ENCODE peak calls at places on chromosomes 7 and 10, in five cellular contexts. One of them, this sample, is unnamed. For H3K4me1, the result is how much of the 10 kb centered on the place peaks cover.

GRCh38 chr7:30172451-30172850 is 37.7 kb downstream of the MTURN start:
- DNase-seq in colonic mucosa: no peak
- DNase-seq in pancreas: no peak
- DNase-seq in H9: no peak
- DNase-seq in cardiac muscle cell: no peak
- DNase-seq in this sample: no peak

GRCh38 chr10:130739757-130740145 is 571.8 kb downstream of the TCERG1L start:
- DNase-seq in H9: no peak
- DNase-seq in colonic mucosa: no peak
- DNase-seq in cardiac muscle cell: no peak
- DNase-seq in pancreas: no peak
- DNase-seq in this sample: peak

GRCh38 chr7:49721441-49721840 is 52.0 kb upstream of the VWC2 start:
- DNase-seq in cardiac muscle cell: no peak
- DNase-seq in H9: no peak
- DNase-seq in colonic mucosa: peak
- DNase-seq in pancreas: no peak
- DNase-seq in this sample: no peak

GRCh38 chr10:132185601-132186487 is 904 bp upstream of the DPYSL4 start:
- DNase-seq in pancreas: peak
- DNase-seq in colonic mucosa: peak
- DNase-seq in H9: peak
- DNase-seq in cardiac muscle cell: peak
- DNase-seq in this sample: no peak

GRCh38 chr7:106730021-106730420 is 69.1 kb upstream of the CCDC71L start:
- DNase-seq in H9: no peak
- DNase-seq in cardiac muscle cell: no peak
- DNase-seq in colonic mucosa: no peak
- DNase-seq in pancreas: no peak
- DNase-seq in this sample: no peak

GRCh38 chr10:23405540-23405939 is 33.3 kb upstream of the OTUD1 start:
- DNase-seq in H9: no peak
- DNase-seq in cardiac muscle cell: peak
- DNase-seq in colonic mucosa: no peak
- DNase-seq in pancreas: no peak
- DNase-seq in this sample: peak

GRCh38 chr10:129808092-129808983 is 155.7 kb downstream of the EBF3 start:
- DNase-seq in H9: no peak
- DNase-seq in cardiac muscle cell: no peak
- DNase-seq in colonic mucosa: no peak
- DNase-seq in pancreas: no peak
- DNase-seq in this sample: no peak

GRCh38 chr10:75740541-75740940 is 309.1 kb downstream of the LRMDA start:
- DNase-seq in colonic mucosa: no peak
- DNase-seq in H9: no peak
- DNase-seq in pancreas: no peak
- DNase-seq in cardiac muscle cell: no peak
- DNase-seq in this sample: no peak

GRCh38 chr10:110077436-110078120 is 69.8 kb downstream of the ADD3 start:
- DNase-seq in pancreas: no peak
- DNase-seq in cardiac muscle cell: peak
- DNase-seq in colonic mucosa: no peak
- DNase-seq in H9: no peak
- DNase-seq in this sample: no peak

GRCh38 chr10:74177140-74177677 is 26.2 kb downstream of the ADK start:
- DNase-seq in cardiac muscle cell: peak
- DNase-seq in colonic mucosa: peak
- DNase-seq in pancreas: peak
- DNase-seq in H9: no peak
- DNase-seq in this sample: peak

GRCh38 chr7:21064698-21065648 is 278.3 kb upstream of the SP8 start:
- DNase-seq in H9: no peak
- DNase-seq in cardiac muscle cell: no peak
- DNase-seq in colonic mucosa: no peak
- DNase-seq in pancreas: no peak
- DNase-seq in this sample: no peak

GRCh38 chr10:108862691-108863350 is 1060.5 kb downstream of the XPNPEP1 start:
- DNase-seq in cardiac muscle cell: no peak
- DNase-seq in colonic mucosa: no peak
- DNase-seq in H9: no peak
- DNase-seq in pancreas: no peak
- DNase-seq in this sample: no peak

GRCh38 chr10:13743101-13743693 is 156.4 kb downstream of the PRPF18 start:
- DNase-seq in H9: no peak
- DNase-seq in colonic mucosa: no peak
- DNase-seq in cardiac muscle cell: peak
- DNase-seq in pancreas: no peak
- DNase-seq in this sample: no peak

GRCh38 chr7:122413339-122413738 is 108.8 kb upstream of the FEZF1 start:
- DNase-seq in pancreas: no peak
- DNase-seq in colonic mucosa: no peak
- DNase-seq in cardiac muscle cell: no peak
- DNase-seq in H9: no peak
- DNase-seq in this sample: no peak

GRCh38 chr7:139991267-139991666 is 71.5 kb downstream of the PARP12 start:
- DNase-seq in colonic mucosa: no peak
- DNase-seq in H9: no peak
- DNase-seq in pancreas: no peak
- DNase-seq in cardiac muscle cell: no peak
- DNase-seq in this sample: no peak

GRCh38 chr7:16670021-16670420 is 24.0 kb downstream of the BZW2 start:
- DNase-seq in cardiac muscle cell: peak
- DNase-seq in pancreas: no peak
- DNase-seq in colonic mucosa: no peak
- DNase-seq in H9: no peak
- DNase-seq in this sample: no peak

GRCh38 chr7:93044147-93044810 is 73.5 kb downstream of the SAMD9 start:
- DNase-seq in colonic mucosa: no peak
- DNase-seq in cardiac muscle cell: peak
- DNase-seq in pancreas: no peak
- DNase-seq in H9: peak
- DNase-seq in this sample: no peak

GRCh38 chr10:12501324-12501723 is 152.0 kb downstream of the CAMK1D start:
- DNase-seq in H9: no peak
- DNase-seq in pancreas: no peak
- DNase-seq in cardiac muscle cell: peak
- DNase-seq in colonic mucosa: peak
- DNase-seq in this sample: no peak

GRCh38 chr7:36039243-36039642 is 113.8 kb upstream of the EEPD1 start:
- DNase-seq in H9: no peak
- DNase-seq in pancreas: no peak
- DNase-seq in colonic mucosa: no peak
- DNase-seq in cardiac muscle cell: no peak
- DNase-seq in this sample: no peak

GRCh38 chr7:73766556-73767229 is 3.4 kb downstream of the CLDN3 start:
- DNase-seq in cardiac muscle cell: no peak
- DNase-seq in H9: no peak
- DNase-seq in colonic mucosa: no peak
- DNase-seq in pancreas: no peak
- DNase-seq in this sample: no peak

GRCh38 chr10:49678827-49679479 is 498 bp upstream of the C10orf53 start:
- DNase-seq in pancreas: no peak
- DNase-seq in cardiac muscle cell: no peak
- DNase-seq in colonic mucosa: no peak
- DNase-seq in H9: no peak
- DNase-seq in this sample: no peak

GRCh38 chr10:112823604-112824003 is 126.4 kb upstream of the TCF7L2 start:
- DNase-seq in H9: no peak
- DNase-seq in cardiac muscle cell: no peak
- DNase-seq in pancreas: no peak
- DNase-seq in colonic mucosa: no peak
- DNase-seq in this sample: no peak

GRCh38 chr10:97738616-97739015 is 1.7 kb downstream of the ZFYVE27 start:
- DNase-seq in H9: no peak
- DNase-seq in colonic mucosa: no peak
- DNase-seq in pancreas: no peak
- DNase-seq in cardiac muscle cell: no peak
- DNase-seq in this sample: no peak

GRCh38 chr7:5094641-5095040 is 49.0 kb downstream of the RBAK start:
- DNase-seq in colonic mucosa: no peak
- DNase-seq in cardiac muscle cell: no peak
- DNase-seq in pancreas: no peak
- DNase-seq in H9: no peak
- DNase-seq in this sample: no peak

GRCh38 chr10:29642996-29643395 is 8.2 kb upstream of the SVIL start:
- DNase-seq in pancreas: no peak
- DNase-seq in cardiac muscle cell: peak
- DNase-seq in H9: no peak
- DNase-seq in colonic mucosa: peak
- DNase-seq in this sample: no peak

GRCh38 chr10:118108194-118109026 is 61.7 kb upstream of the RAB11FIP2 start:
- DNase-seq in pancreas: no peak
- DNase-seq in H9: no peak
- DNase-seq in cardiac muscle cell: no peak
- DNase-seq in colonic mucosa: no peak
- DNase-seq in this sample: no peak

GRCh38 chr7:94698275-94698674 is 42.3 kb upstream of the SGCE start:
- DNase-seq in pancreas: no peak
- DNase-seq in cardiac muscle cell: peak
- DNase-seq in colonic mucosa: no peak
- DNase-seq in H9: no peak
- DNase-seq in this sample: no peak

GRCh38 chr7:99490878-99491277 is 9.2 kb downstream of the ZNF394 start:
- DNase-seq in cardiac muscle cell: no peak
- DNase-seq in colonic mucosa: no peak
- DNase-seq in H9: no peak
- DNase-seq in pancreas: no peak
- DNase-seq in this sample: no peak

GRCh38 chr7:99489235-99489634 is 10.8 kb downstream of the ZNF394 start:
- DNase-seq in pancreas: no peak
- DNase-seq in colonic mucosa: no peak
- DNase-seq in cardiac muscle cell: no peak
- DNase-seq in H9: no peak
- DNase-seq in this sample: no peak

DNA sequence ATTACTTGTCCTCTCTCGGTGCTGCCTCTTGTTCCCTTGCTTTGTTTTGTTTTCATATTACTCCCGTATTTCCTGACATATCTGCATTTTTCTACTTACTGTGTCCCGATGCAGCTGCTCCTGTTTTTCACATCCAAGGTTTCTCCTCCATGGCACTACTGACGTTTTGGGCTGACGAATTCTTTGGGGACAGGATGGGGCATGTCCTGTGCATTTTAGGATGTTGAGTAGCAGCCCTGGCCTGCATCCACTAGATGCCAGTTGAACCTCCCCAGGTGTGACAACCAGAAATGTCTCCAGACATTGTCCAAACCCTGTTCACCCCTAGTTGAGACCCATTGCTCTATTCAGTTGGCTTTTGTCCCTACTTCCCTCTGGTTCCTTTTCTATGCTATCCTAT is 12.4 kb downstream of the ZNF789 start:
- DNase-seq in pancreas: no peak
- DNase-seq in cardiac muscle cell: no peak
- DNase-seq in H9: no peak
- DNase-seq in colonic mucosa: no peak
- DNase-seq in this sample: no peak
- H3K27ac ChIP-seq in pancreas: no peak
- H3K27ac ChIP-seq in cardiac muscle cell: no peak
- H3K27ac ChIP-seq in H9: no peak
- H3K27ac ChIP-seq in colonic mucosa: no peak
- H3K27ac ChIP-seq in this sample: no peak

GRCh38 chr7:111954056-111954455 is 252.1 kb downstream of the DOCK4 start:
- DNase-seq in H9: no peak
- DNase-seq in cardiac muscle cell: no peak
- DNase-seq in colonic mucosa: no peak
- DNase-seq in pancreas: no peak
- DNase-seq in this sample: no peak
- TF ChIP-seq CTCF in H9: no peak
- TF ChIP-seq CTCF in cardiac muscle cell: no peak
- TF ChIP-seq CTCF in colonic mucosa: no peak
- TF ChIP-seq CTCF in pancreas: no peak
- TF ChIP-seq CTCF in this sample: no peak

DNA sequence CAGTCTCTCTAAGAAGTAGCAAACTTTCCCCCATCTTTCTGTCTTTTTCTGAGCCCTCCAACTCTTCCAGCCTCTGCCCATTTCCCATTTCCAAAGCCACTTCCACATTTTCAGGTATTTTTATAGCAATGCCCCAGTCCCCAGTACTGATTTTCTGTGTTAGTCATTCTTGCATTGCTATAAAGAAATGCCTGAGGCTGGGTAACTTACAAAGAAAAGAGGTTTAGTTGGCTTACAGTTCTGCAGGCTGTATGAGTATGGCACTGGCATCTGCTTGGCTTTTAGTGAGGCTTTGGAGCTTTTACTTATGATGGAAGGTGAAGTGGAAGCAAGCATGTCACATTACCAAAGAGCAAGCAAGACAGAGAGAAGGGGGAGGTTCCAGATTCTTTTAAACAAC is 17.2 kb downstream of the PLCE1 start:
- DNase-seq in pancreas: no peak
- DNase-seq in cardiac muscle cell: no peak
- DNase-seq in colonic mucosa: no peak
- DNase-seq in H9: no peak
- DNase-seq in this sample: no peak
- H3K4me1 ChIP-seq in pancreas: under half
- H3K4me1 ChIP-seq in cardiac muscle cell: under half
- H3K4me1 ChIP-seq in colonic mucosa: under half
- H3K4me1 ChIP-seq in H9: under half
- H3K4me1 ChIP-seq in this sample: under half

DNA sequence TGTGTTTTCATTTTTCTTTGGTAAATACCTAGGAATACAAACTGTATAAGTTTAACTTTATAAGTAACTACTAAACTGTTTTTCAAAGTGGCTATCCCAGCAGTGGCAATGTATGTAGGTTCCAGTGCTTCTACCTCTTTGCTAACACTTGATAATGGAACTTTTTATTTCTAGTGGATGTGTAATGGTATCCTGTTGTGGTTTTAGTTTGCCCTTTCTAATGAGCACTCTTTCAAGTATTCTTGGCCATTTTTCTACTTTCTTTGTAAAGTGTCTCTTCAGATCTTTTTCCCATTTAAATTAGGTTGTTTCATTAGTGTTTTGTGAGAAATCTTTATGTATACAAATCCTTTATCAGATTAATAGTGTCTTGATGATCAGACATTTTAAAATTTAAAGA is 4.6 kb downstream of the KIF20B start:
- DNase-seq in cardiac muscle cell: peak
- DNase-seq in colonic mucosa: no peak
- DNase-seq in H9: no peak
- DNase-seq in pancreas: no peak
- DNase-seq in this sample: no peak
- H3K27ac ChIP-seq in cardiac muscle cell: no peak
- H3K27ac ChIP-seq in colonic mucosa: no peak
- H3K27ac ChIP-seq in H9: no peak
- H3K27ac ChIP-seq in pancreas: no peak
- H3K27ac ChIP-seq in this sample: no peak

This sample was measured in ovary.